ENCODE peak calls at places on chromosomes 4 and X, in seven cellular contexts. E is PC-3; H is CD8-positive, alpha-beta memory T cell; N is astrocyte; D is fibroblast of lung; U is naive thymus-derived CD4-positive, alpha-beta T cell; V is HepG2. Y is an unnamed sample. For H3K4me1, the result is how much of the 10 kb centered on the place peaks cover.

GRCh38 chrX:75155830-75156525 is at the start of gene ABCB7:
- DNase-seq in V (peak), N (peak), E (peak), U (peak), D (peak), H (peak), Y (no peak)

GRCh38 chrX:136202889-136203288 is 48.3 kb downstream of the MAP7D3 start:
- DNase-seq in H (no peak), V (no peak), N (peak), E (peak), U (no peak), D (peak), Y (no peak)

GRCh38 chr4:143406523-143406922 is 69.8 kb downstream of the GAB1 start:
- DNase-seq in E (no peak), H (no peak), N (peak), U (no peak), D (peak), V (peak), Y (no peak)

GRCh38 chr4:1172228-1172851 is at the start of gene SPON2:
- DNase-seq in H (no peak), N (no peak), U (peak), E (no peak), V (peak), D (peak), Y (peak)

GRCh38 chr4:104752337-104752736 is 257.6 kb upstream of the CXXC4 start:
- DNase-seq in N (peak), E (no peak), U (no peak), D (peak), H (no peak), V (no peak), Y (no peak)

GRCh38 chr4:176309046-176309445 is 10.7 kb upstream of the SPCS3 start:
- DNase-seq in U (no peak), D (no peak), E (no peak), N (no peak), H (no peak), V (no peak), Y (no peak)

GRCh38 chr4:167903291-167903721 is 189.0 kb upstream of the ANXA10 start:
- DNase-seq in D (peak), N (peak), U (no peak), H (no peak), V (no peak), E (peak), Y (no peak)

GRCh38 chr4:86035688-86036087 is 324.2 kb downstream of the MAPK10 start:
- DNase-seq in D (peak), V (no peak), U (no peak), N (peak), E (peak), H (no peak), Y (no peak)

GRCh38 chrX:1062351-1062750 is 150.1 kb downstream of the CRLF2 start:
- DNase-seq in H (no peak), N (no peak), V (no peak), U (no peak), E (no peak), D (no peak), Y (no peak)

GRCh38 chr4:140186651-140187315 is 32.8 kb upstream of the MAML3 start:
- DNase-seq in D (peak), E (peak), U (no peak), V (no peak), N (peak), H (no peak), Y (no peak)
- H3K4me1 ChIP-seq in D (under half), E (under half), U (under half), V (under half), N (under half), H (under half), Y (under half)

GRCh38 chr4:13546374-13546854 is 2.1 kb upstream of the NKX3-2 start:
- DNase-seq in H (no peak), V (no peak), D (no peak), N (no peak), U (no peak), E (no peak), Y (no peak)

GRCh38 chr4:13543648-13544555 is at the start of gene NKX3-2:
- DNase-seq in D (peak), E (peak), U (no peak), V (no peak), H (no peak), N (no peak), Y (no peak)

GRCh38 chr4:13545394-13545808 is 1.1 kb upstream of the NKX3-2 start:
- DNase-seq in H (no peak), V (no peak), U (no peak), D (no peak), N (no peak), E (no peak), Y (no peak)

GRCh38 chr4:13543091-13543581 is 1.2 kb downstream of the NKX3-2 start:
- DNase-seq in V (no peak), U (no peak), N (no peak), D (no peak), E (no peak), H (no peak), Y (no peak)

GRCh38 chr4:13544556-13545393 is 467 bp upstream of the NKX3-2 start:
- DNase-seq in U (no peak), N (peak), D (peak), V (peak), H (no peak), E (peak), Y (peak)
- H3K4me1 ChIP-seq in U (under half), N (under half), D (under half), V (under half), H (under half), E (under half), Y (half or more)

GRCh38 chr4:178215309-178215708 is 773.1 kb upstream of the AGA start:
- DNase-seq in V (no peak), N (no peak), D (no peak), U (no peak), H (no peak), E (no peak), Y (no peak)
- H3K4me1 ChIP-seq in V (under half), N (under half), D (under half), U (under half), H (under half), E (under half), Y (under half)

GRCh38 chr4:28341784-28342183 is 1481.1 kb downstream of the STIM2 start:
- DNase-seq in N (no peak), U (no peak), H (no peak), E (no peak), D (no peak), V (no peak), Y (no peak)
- H3K4me1 ChIP-seq in N (under half), U (under half), H (under half), E (under half), D (under half), V (under half), Y (under half)

GRCh38 chr4:87425711-87426110 is 3.3 kb downstream of the NUDT9 start:
- DNase-seq in V (no peak), E (no peak), N (no peak), H (no peak), D (no peak), U (no peak), Y (no peak)
- H3K4me1 ChIP-seq in V (half or more), E (under half), N (under half), H (under half), D (under half), U (under half), Y (under half)

GRCh38 chr4:8275511-8275910 is 6.0 kb downstream of the HTRA3 start:
- DNase-seq in N (no peak), U (no peak), D (no peak), H (no peak), V (no peak), E (no peak), Y (no peak)
- H3K4me1 ChIP-seq in N (under half), U (under half), D (under half), H (under half), V (under half), E (under half), Y (half or more)

DNA sequence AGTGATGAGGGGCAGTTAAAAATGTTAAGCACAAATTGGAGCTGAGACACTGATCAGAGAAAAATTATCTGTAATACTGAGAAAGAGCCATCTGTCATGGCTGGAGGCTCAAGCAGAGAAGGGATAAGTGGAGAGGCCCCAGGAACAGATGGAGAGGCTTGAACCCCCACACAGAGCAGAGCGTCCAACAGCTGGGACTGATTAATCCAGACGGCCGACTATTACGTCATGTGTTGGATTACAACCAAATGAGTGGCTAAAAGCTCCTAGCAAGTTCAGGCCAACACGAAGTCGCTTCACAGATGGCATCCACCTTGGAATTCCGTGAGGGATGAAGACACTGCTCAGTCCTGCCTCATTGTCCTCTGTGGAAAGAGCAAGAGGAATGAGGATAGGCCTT is 57.7 kb upstream of the ATXN3L start:
- DNase-seq in U (no peak), E (no peak), N (peak), V (no peak), H (no peak), D (peak), Y (peak)
- H3K4me1 ChIP-seq in U (under half), E (under half), N (under half), V (under half), H (under half), D (under half), Y (under half)

GRCh38 chr4:8568068-8568668 is 12.0 kb upstream of the GPR78 start:
- DNase-seq in U (no peak), D (peak), N (peak), H (no peak), E (no peak), V (no peak), Y (no peak)
- H3K4me1 ChIP-seq in U (under half), D (under half), N (under half), H (under half), E (under half), V (under half), Y (under half)

DNA sequence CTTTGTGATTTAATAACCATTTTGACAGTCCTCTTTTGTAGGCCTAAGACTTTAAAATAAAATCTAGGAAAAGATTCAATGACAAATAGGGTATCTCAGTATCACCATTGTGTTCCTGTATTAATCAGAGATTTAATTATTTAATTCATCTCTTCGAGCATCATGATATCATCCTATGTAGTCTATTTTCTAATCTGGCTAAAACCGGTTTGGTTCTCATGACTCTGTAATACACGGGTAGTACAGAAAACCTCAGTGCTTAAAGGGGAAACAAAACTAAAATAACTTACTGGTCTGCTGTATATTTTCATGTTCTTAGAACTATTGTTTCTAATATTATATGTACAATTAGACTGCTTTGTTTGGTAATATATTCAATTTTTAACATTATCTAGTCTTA is 23.7 kb upstream of the FBXW7 start:
- DNase-seq in N (no peak), V (no peak), H (no peak), D (no peak), U (no peak), E (no peak), Y (no peak)
- H3K4me1 ChIP-seq in N (under half), V (under half), H (under half), D (under half), U (under half), E (under half), Y (under half)

GRCh38 chr4:3481113-3481531 is 18.0 kb downstream of the DOK7 start:
- DNase-seq in N (no peak), D (no peak), V (no peak), H (no peak), U (no peak), E (no peak), Y (no peak)
- H3K4me1 ChIP-seq in N (under half), D (under half), V (under half), H (under half), U (under half), E (under half), Y (half or more)

Y was measured in heart left ventricle.